ENCODE peak calls at places on chromosomes 13 and 19, in nine cellular contexts. O is ovary; G is CD4-positive, CD25-positive, alpha-beta regulatory T cell; I is T47D; W is endodermal cell; A is ACHN; U is astrocyte of the hippocampus; H is left cardiac atrium; Y is cardiac muscle cell. M is an unnamed sample.

GRCh38 chr19:3338541-3339181 is 27.7 kb upstream of the NFIC start:
- DNase-seq in O (peak; percentile 59), G (peak; percentile 45), I (peak; percentile 69), W (no peak), A (no peak), U (no peak), H (no peak), Y (no peak), M (no peak)

GRCh38 chr19:2483484-2484151 is 7.7 kb downstream of the GADD45B start:
- DNase-seq in O (no peak), G (no peak), I (no peak), W (peak; percentile 30), A (no peak), U (no peak), H (no peak), Y (no peak), M (no peak)

GRCh38 chr13:75258159-75258782 is 223.7 kb downstream of the TBC1D4 start:
- DNase-seq in O (no peak), G (no peak), I (peak; percentile 67), W (no peak), A (peak; percentile 47), U (peak; percentile 69), H (no peak), Y (peak; percentile 54), M (no peak)

GRCh38 chr13:107799001-107799400 is 416.3 kb downstream of the LIG4 start:
- DNase-seq in O (no peak), G (no peak), I (no peak), W (no peak), A (no peak), U (no peak), H (no peak), Y (no peak), M (no peak)

GRCh38 chr19:485583-486236 is 10.6 kb upstream of the MADCAM1 start:
- DNase-seq in O (peak; percentile 56), G (no peak), I (no peak), W (peak; percentile 74), A (peak; percentile 26), U (peak; percentile 91), H (no peak), Y (no peak), M (peak; percentile 75)

GRCh38 chr19:14118165-14119051 is 846 bp upstream of the PRKACA start:
- DNase-seq in O (peak; percentile 90), G (peak; percentile 22), I (peak; percentile 40), W (no peak), A (peak; percentile 34), U (peak; percentile 53), H (peak; percentile 88), Y (peak; percentile 32), M (peak; percentile 65)

GRCh38 chr13:102589291-102589822 is 7.4 kb upstream of the TPP2 start:
- DNase-seq in O (no peak), G (no peak), I (no peak), W (no peak), A (no peak), U (no peak), H (no peak), Y (no peak), M (no peak)

GRCh38 chr13:113106053-113106452 is 462 bp downstream of the F7 start:
- DNase-seq in O (no peak), G (no peak), I (no peak), W (no peak), A (no peak), U (no peak), H (no peak), Y (no peak), M (no peak)

GRCh38 chr13:99053636-99054233 is 75.9 kb upstream of the DOCK9 start:
- DNase-seq in O (no peak), G (no peak), I (no peak), W (no peak), A (no peak), U (no peak), H (no peak), Y (no peak), M (no peak)

GRCh38 chr19:4518345-4519171 is at the start of gene PLIN4:
- DNase-seq in O (peak; percentile 96), G (no peak), I (no peak), W (peak; percentile 77), A (no peak), U (peak; percentile 61), H (peak; percentile 82), Y (no peak), M (no peak)

GRCh38 chr13:46567671-46568070 is 14.7 kb downstream of the LRCH1 start:
- DNase-seq in O (no peak), G (no peak), I (no peak), W (no peak), A (no peak), U (no peak), H (no peak), Y (no peak), M (no peak)

GRCh38 chr13:112131740-112132113 is 64.8 kb downstream of the SOX1 start:
- DNase-seq in O (no peak), G (no peak), I (no peak), W (peak; percentile 30), A (no peak), U (peak; percentile 31), H (no peak), Y (no peak), M (no peak)

GRCh38 chr19:29798783-29799182 is 13.0 kb upstream of the CCNE1 start:
- DNase-seq in O (no peak), G (no peak), I (no peak), W (no peak), A (no peak), U (peak; percentile 38), H (no peak), Y (no peak), M (no peak)

GRCh38 chr19:45972081-45972943 is 1.4 kb downstream of the NOVA2 start:
- DNase-seq in O (no peak), G (peak; percentile 8), I (no peak), W (peak; percentile 59), A (no peak), U (peak; percentile 23), H (no peak), Y (no peak), M (peak; percentile 47)

GRCh38 chr19:50515168-50515561 is 1.5 kb upstream of the ASPDH start:
- DNase-seq in O (no peak), G (no peak), I (no peak), W (peak; percentile 35), A (no peak), U (no peak), H (no peak), Y (no peak), M (no peak)

GRCh38 chr13:49563513-49563912 is 21.8 kb downstream of the RCBTB1 start:
- DNase-seq in O (no peak), G (no peak), I (no peak), W (no peak), A (no peak), U (no peak), H (no peak), Y (no peak), M (no peak)

GRCh38 chr13:113671066-113672001 is 4.3 kb downstream of the GRK1 start:
- DNase-seq in O (peak; percentile 34), G (no peak), I (no peak), W (peak; percentile 43), A (no peak), U (no peak), H (no peak), Y (no peak), M (no peak)

GRCh38 chr19:6433165-6433564 is 398 bp downstream of the SLC25A41 start:
- DNase-seq in O (no peak), G (no peak), I (no peak), W (no peak), A (no peak), U (no peak), H (no peak), Y (no peak), M (no peak)

GRCh38 chr13:42247883-42248282 is 24.1 kb upstream of the AKAP11 start:
- DNase-seq in O (no peak), G (no peak), I (no peak), W (no peak), A (no peak), U (no peak), H (no peak), Y (no peak), M (no peak)

GRCh38 chr19:3210347-3211017 is 14.0 kb upstream of the CELF5 start:
- DNase-seq in O (peak; percentile 57), G (peak; percentile 36), I (no peak), W (peak; percentile 92), A (peak; percentile 44), U (peak; percentile 50), H (peak; percentile 52), Y (peak; percentile 46), M (no peak)

GRCh38 chr13:60642552-60642951 is 245.5 kb downstream of the TDRD3 start:
- DNase-seq in O (no peak), G (no peak), I (no peak), W (no peak), A (no peak), U (no peak), H (no peak), Y (no peak), M (no peak)

GRCh38 chr13:111317571-111318360 is 2.7 kb upstream of the TEX29 start:
- DNase-seq in O (no peak), G (no peak), I (no peak), W (peak; percentile 28), A (no peak), U (no peak), H (no peak), Y (no peak), M (no peak)

GRCh38 chr13:20247963-20248362 is 15.8 kb upstream of the GJB6 start:
- DNase-seq in O (no peak), G (no peak), I (no peak), W (no peak), A (no peak), U (no peak), H (no peak), Y (no peak), M (no peak)

GRCh38 chr19:493391-494170 is 2.7 kb upstream of the MADCAM1 start:
- DNase-seq in O (no peak), G (no peak), I (no peak), W (no peak), A (no peak), U (no peak), H (no peak), Y (no peak), M (no peak)

GRCh38 chr13:93496985-93497673 is 270.5 kb downstream of the GPC6 start:
- DNase-seq in O (no peak), G (no peak), I (no peak), W (no peak), A (no peak), U (peak; percentile 7), H (no peak), Y (peak; percentile 77), M (no peak)

GRCh38 chr13:37040789-37041188 is 18.7 kb downstream of the SUPT20H start:
- DNase-seq in O (no peak), G (no peak), I (no peak), W (no peak), A (no peak), U (no peak), H (no peak), Y (no peak), M (no peak)

GRCh38 chr19:887072-887471 is 5.9 kb downstream of the MED16 start:
- DNase-seq in O (no peak), G (no peak), I (no peak), W (peak; percentile 46), A (no peak), U (peak; percentile 77), H (no peak), Y (peak; percentile 30), M (no peak)

GRCh38 chr13:113548171-113548641 is 36.3 kb upstream of the TFDP1 start:
- DNase-seq in O (no peak), G (no peak), I (no peak), W (peak; percentile 43), A (no peak), U (peak; percentile 93), H (no peak), Y (no peak), M (no peak)

GRCh38 chr13:57353831-57354230 is 186.8 kb downstream of the PRR20E start:
- DNase-seq in O (no peak), G (no peak), I (no peak), W (no peak), A (no peak), U (no peak), H (no peak), Y (no peak), M (no peak)

GRCh38 chr13:107407074-107407473 is 808.3 kb downstream of the LIG4 start:
- DNase-seq in O (no peak), G (no peak), I (no peak), W (no peak), A (no peak), U (no peak), H (no peak), Y (no peak), M (no peak)

GRCh38 chr19:45117167-45117594 is 24.2 kb downstream of the PPP1R37 start:
- DNase-seq in O (no peak), G (no peak), I (peak; percentile 52), W (peak; percentile 68), A (no peak), U (peak; percentile 48), H (no peak), Y (peak; percentile 67), M (no peak)

M was measured in nucleus accumbens.